ENCODE peak calls at places on chromosomes 1 and 21, in six cellular contexts. V, X, P, Q, S and W are unnamed samples.

GRCh38 chr1:64844175-64844574 is 99.3 kb downstream of the RAVER2 start:
- DNase-seq in V (no peak), X (no peak), P (no peak), Q (no peak), S (no peak), W (no peak)

GRCh38 chr1:233668725-233669294 is 54.9 kb downstream of the KCNK1 start:
- DNase-seq in S (peak; percentile 54), V (no peak), Q (no peak), P (no peak), X (no peak), W (no peak)

GRCh38 chr1:47688631-47689296 is 250.9 kb downstream of the FOXD2 start:
- DNase-seq in Q (no peak), P (no peak), X (no peak), V (no peak), S (no peak), W (no peak)

GRCh38 chr1:33266766-33267165 is 10.5 kb downstream of the ZNF362 start:
- DNase-seq in S (no peak), P (no peak), V (no peak), X (no peak), Q (no peak), W (no peak)

GRCh38 chr1:66947267-66947666 is 22.5 kb downstream of the MIER1 start:
- DNase-seq in V (no peak), X (no peak), P (no peak), Q (no peak), S (no peak), W (no peak)

GRCh38 chr1:231027136-231027925 is 12.7 kb downstream of the FAM89A start:
- DNase-seq in P (no peak), Q (no peak), S (no peak), V (no peak), X (no peak), W (no peak)

GRCh38 chr1:118961156-118961555 is 27.0 kb downstream of the TBX15 start:
- DNase-seq in X (no peak), V (no peak), Q (no peak), S (no peak), P (no peak), W (no peak)

GRCh38 chr21:46634966-46635323 is 529 bp upstream of the PRMT2 start:
- DNase-seq in P (peak; percentile 74), X (no peak), Q (peak; percentile 74), V (peak; percentile 55), S (no peak), W (peak; percentile 72)

GRCh38 chr1:236141447-236142357 is 637 bp upstream of the GPR137B start:
- DNase-seq in X (no peak), S (no peak), Q (no peak), V (no peak), P (no peak), W (no peak)

GRCh38 chr1:15385420-15385819 is 24.3 kb upstream of the EFHD2 start:
- DNase-seq in P (no peak), Q (no peak), S (no peak), X (no peak), V (no peak), W (no peak)

GRCh38 chr1:221636096-221636495 is 105.8 kb downstream of the DUSP10 start:
- DNase-seq in X (no peak), P (no peak), V (no peak), S (no peak), Q (no peak), W (no peak)

GRCh38 chr1:79899914-79900313 is 893.4 kb upstream of the ADGRL4 start:
- DNase-seq in V (no peak), X (no peak), P (no peak), S (no peak), Q (no peak), W (no peak)

GRCh38 chr21:27476696-27477095 is 509.8 kb upstream of the ADAMTS5 start:
- DNase-seq in V (no peak), X (no peak), S (no peak), P (no peak), Q (no peak), W (no peak)

GRCh38 chr1:219088778-219089557 is 84.7 kb upstream of the LYPLAL1 start:
- DNase-seq in S (peak; percentile 64), Q (peak; percentile 81), X (no peak), P (peak; percentile 11), V (peak; percentile 54), W (peak; percentile 57)

GRCh38 chr1:243249214-243249613 is 5.9 kb downstream of the CEP170 start:
- DNase-seq in V (no peak), Q (no peak), S (no peak), P (no peak), X (no peak), W (no peak)

GRCh38 chr1:230680300-230681025 is 33.5 kb downstream of the AGT start:
- DNase-seq in S (no peak), Q (no peak), P (no peak), V (no peak), X (no peak), W (no peak)

GRCh38 chr1:162562452-162562828 is 918 bp downstream of the UAP1 start:
- DNase-seq in P (no peak), V (no peak), Q (no peak), S (peak; percentile 62), X (no peak), W (no peak)

GRCh38 chr1:93569479-93569878 is 112.2 kb downstream of the BCAR3 start:
- DNase-seq in V (no peak), S (no peak), X (no peak), Q (no peak), P (no peak), W (no peak)

GRCh38 chr1:221886311-221887090 is 144.6 kb upstream of the DUSP10 start:
- DNase-seq in S (no peak), X (no peak), P (no peak), Q (no peak), V (no peak), W (no peak)

GRCh38 chr1:18927654-18928272 is 25.4 kb upstream of the ALDH4A1 start:
- DNase-seq in V (no peak), X (peak; percentile 30), Q (no peak), S (no peak), P (no peak), W (no peak)

GRCh38 chr1:56033321-56034037 is 545.9 kb downstream of the PLPP3 start:
- DNase-seq in X (no peak), S (no peak), Q (no peak), P (no peak), V (no peak), W (no peak)

GRCh38 chr1:244361764-244362473 is 89.8 kb downstream of the ADSS2 start:
- DNase-seq in P (no peak), Q (no peak), X (no peak), V (no peak), S (no peak), W (no peak)

GRCh38 chr1:166176416-166176815 is 9.6 kb upstream of the FAM78B start:
- DNase-seq in X (no peak), Q (no peak), S (no peak), P (no peak), V (no peak), W (no peak)

GRCh38 chr1:150764617-150765090 is 924 bp downstream of the CTSS start:
- DNase-seq in X (no peak), P (no peak), V (no peak), Q (no peak), S (no peak), W (no peak)

GRCh38 chr1:116352349-116352813 is 20.7 kb upstream of the ATP1A1 start:
- DNase-seq in P (no peak), X (no peak), V (no peak), S (no peak), Q (no peak), W (no peak)

GRCh38 chr1:220926146-220926545 is 46.9 kb downstream of the HLX start:
- DNase-seq in Q (no peak), V (no peak), X (no peak), S (no peak), P (no peak), W (no peak)

GRCh38 chr1:237250055-237250454 is 208.1 kb downstream of the RYR2 start:
- DNase-seq in Q (no peak), P (no peak), V (no peak), S (no peak), X (no peak), W (no peak)

GRCh38 chr1:46697053-46697452 is 21.9 kb downstream of the EFCAB14 start:
- DNase-seq in Q (no peak), X (no peak), S (no peak), P (no peak), V (no peak), W (no peak)

GRCh38 chr1:229420765-229421164 is 13.1 kb downstream of the ACTA1 start:
- DNase-seq in V (no peak), S (no peak), P (no peak), Q (no peak), X (no peak), W (no peak)

GRCh38 chr21:20424943-20425342 is 573.3 kb upstream of the NCAM2 start:
- DNase-seq in X (no peak), Q (no peak), S (no peak), V (no peak), P (no peak), W (no peak)

GRCh38 chr1:63592536-63593302 is 492 bp upstream of the PGM1 start:
- DNase-seq in P (no peak), V (no peak), S (peak; percentile 18), X (no peak), Q (no peak), W (no peak)

GRCh38 chr1:248837045-248837793 is 805 bp upstream of the ZNF672 start:
- DNase-seq in Q (no peak), V (no peak), P (no peak), X (no peak), S (no peak), W (no peak)
- H3K4me1 ChIP-seq in Q (peaks cover 10% of the 10 kb centered on the region), V (peaks cover 29% of the 10 kb centered on the region), P (peaks cover 36% of the 10 kb centered on the region), X (peaks cover 14% of the 10 kb centered on the region), S (peaks cover 4% of the 10 kb centered on the region), W (no peaks in the 10 kb centered on the region)

DNA sequence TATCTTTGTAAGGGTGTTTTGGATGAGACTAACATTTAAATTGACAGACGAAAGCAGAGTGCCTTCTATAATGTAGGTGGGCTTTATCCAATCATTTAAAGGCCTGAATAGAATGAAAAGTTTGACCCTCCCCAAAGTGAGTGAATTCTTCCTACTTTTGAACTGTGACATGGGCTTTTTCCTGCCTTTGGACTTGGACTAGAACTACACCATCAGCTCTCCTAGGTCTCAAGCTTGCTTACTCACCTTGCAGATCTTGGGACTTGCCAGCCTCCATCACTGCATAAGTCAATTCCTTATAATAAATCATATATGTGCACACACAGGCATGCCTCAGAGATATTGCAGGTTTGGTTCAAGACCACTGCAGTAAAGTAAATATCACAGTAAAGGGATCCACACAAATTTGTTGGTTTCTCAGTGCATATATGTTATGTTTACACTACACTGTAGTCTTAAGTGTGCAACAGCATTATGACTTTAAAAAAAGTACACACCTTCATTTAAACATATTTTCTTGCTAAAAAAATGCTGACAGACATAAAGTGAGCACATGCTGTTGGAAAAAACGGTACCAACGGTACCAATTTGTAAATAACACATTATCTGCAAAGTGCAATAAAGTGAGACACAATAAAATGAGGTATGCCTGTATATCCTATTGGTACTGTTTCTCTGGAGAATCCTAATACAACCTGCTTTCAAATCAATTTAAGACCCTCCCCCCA is 51.6 kb upstream of the ATF3 start:
- DNase-seq in X (no peak), S (no peak), Q (no peak), P (no peak), V (no peak), W (no peak)
- H3K4me1 ChIP-seq in X (peaks cover 9% of the 10 kb centered on the region), S (peaks cover 11% of the 10 kb centered on the region), Q (no peaks in the 10 kb centered on the region), P (no peaks in the 10 kb centered on the region), V (peaks cover 31% of the 10 kb centered on the region), W (no peaks in the 10 kb centered on the region)

GRCh38 chr21:35036521-35037383 is 12.3 kb downstream of the RUNX1 start:
- DNase-seq in Q (no peak), X (no peak), V (no peak), P (no peak), S (no peak), W (no peak)
- H3K4me1 ChIP-seq in Q (no peaks in the 10 kb centered on the region), X (peaks cover 89% of the 10 kb centered on the region), V (no peaks in the 10 kb centered on the region), P (no peaks in the 10 kb centered on the region), S (no peaks in the 10 kb centered on the region), W (no peaks in the 10 kb centered on the region)

GRCh38 chr1:58813361-58813760 is 29.5 kb upstream of the JUN start:
- DNase-seq in P (no peak), Q (no peak), S (no peak), V (no peak), X (no peak), W (no peak)
- H3K4me1 ChIP-seq in P (peaks cover 37% of the 10 kb centered on the region), Q (peaks cover 9% of the 10 kb centered on the region), S (peaks cover 29% of the 10 kb centered on the region), V (peaks cover 26% of the 10 kb centered on the region), X (peaks cover 37% of the 10 kb centered on the region), W (no peaks in the 10 kb centered on the region)